ENCODE peak calls at places on chromosome 4, in five cellular contexts. R is occipital lobe, L is NCI-H774, F is GM04504, U is SIG-M5. W is an unnamed sample.

GRCh38 chr4:121034010-121034409 is 38.3 kb downstream of the NDNF start:
- DNase-seq in R (no peak), U (no peak), F (peak; percentile 60), L (no peak), W (no peak)

GRCh38 chr4:97432551-97432950 is 710.7 kb downstream of the STPG2 start:
- DNase-seq in F (no peak), R (no peak), L (no peak), U (no peak), W (no peak)

GRCh38 chr4:74674750-74675149 is 119.6 kb downstream of the BTC start:
- DNase-seq in L (no peak), U (no peak), R (no peak), F (no peak), W (no peak)

GRCh38 chr4:76251448-76252270 is at the start of gene FAM47E:
- DNase-seq in F (peak; percentile 16), U (no peak), R (peak; percentile 33), L (peak; percentile 93), W (peak; percentile 46)

GRCh38 chr4:94256833-94257232 is 49.2 kb downstream of the SMARCAD1 start:
- DNase-seq in L (no peak), U (no peak), R (no peak), F (no peak), W (peak; percentile 23)

GRCh38 chr4:129526812-129527211 is 430.9 kb downstream of the C4orf33 start:
- DNase-seq in F (no peak), L (no peak), R (no peak), U (no peak), W (peak; percentile 48)

GRCh38 chr4:54440394-54441223 is 211.5 kb downstream of the PDGFRA start:
- DNase-seq in L (peak; percentile 16), F (no peak), R (no peak), U (no peak), W (peak; percentile 54)

GRCh38 chr4:182245541-182246245 is 2.5 kb downstream of the TENM3 start:
- DNase-seq in U (no peak), F (no peak), L (no peak), R (no peak), W (no peak)

W was measured in ELR.